ENCODE peak calls at places on chromosomes 7 and 10, in four cellular contexts. K, X, H and T are unnamed samples.

GRCh38 chr7:65251851-65252620 is 121.6 kb upstream of the ZNF92 start:
- DNase-seq in K (no peak), X (peak; percentile 71), H (no peak), T (peak; percentile 85)

GRCh38 chr10:32459072-32459703 is 13.2 kb downstream of the CCDC7 start:
- DNase-seq in K (no peak), X (no peak), H (no peak), T (no peak)

GRCh38 chr10:110268442-110268841 is 36.3 kb downstream of the SMNDC1 start:
- DNase-seq in K (peak; percentile 50), X (no peak), H (no peak), T (no peak)

GRCh38 chr10:90779573-90779972 is 78.3 kb downstream of the HTR7 start:
- DNase-seq in K (no peak), X (peak; percentile 8), H (peak; percentile 53), T (no peak)

GRCh38 chr7:20794676-20795075 is 8.0 kb upstream of the SP8 start:
- DNase-seq in K (no peak), X (no peak), H (no peak), T (no peak)

GRCh38 chr10:129415261-129416135 is 51.5 kb upstream of the MGMT start:
- DNase-seq in K (no peak), X (no peak), H (no peak), T (no peak)

GRCh38 chr7:130887182-130888016 is 153.4 kb upstream of the KLF14 start:
- DNase-seq in K (no peak), X (peak; percentile 80), H (no peak), T (no peak)

GRCh38 chr7:157378390-157378789 is 41.6 kb downstream of the DNAJB6 start:
- DNase-seq in K (no peak), X (no peak), H (no peak), T (no peak)

GRCh38 chr7:7862393-7862792 is 106.2 kb upstream of the GLCCI1 start:
- DNase-seq in K (no peak), X (no peak), H (no peak), T (no peak)

GRCh38 chr7:107631588-107631987 is 29.0 kb upstream of the SLC26A4 start:
- DNase-seq in K (no peak), X (no peak), H (no peak), T (no peak)

GRCh38 chr10:124744047-124744687 is at the start of gene FAM53B:
- DNase-seq in K (peak; percentile 87), X (peak; percentile 56), H (peak; percentile 92), T (peak; percentile 94)

GRCh38 chr10:132632851-132633684 is 95.5 kb downstream of the INPP5A start:
- DNase-seq in K (no peak), X (no peak), H (no peak), T (no peak)

GRCh38 chr7:2451171-2452073 is 24.8 kb downstream of the GRIFIN start:
- DNase-seq in K (peak; percentile 64), X (peak; percentile 61), H (peak; percentile 91), T (peak; percentile 87)

GRCh38 chr10:12408472-12408871 is 59.1 kb downstream of the CAMK1D start:
- DNase-seq in K (no peak), X (no peak), H (no peak), T (no peak)

GRCh38 chr7:94031865-94032264 is 27.7 kb upstream of the BET1 start:
- DNase-seq in K (no peak), X (no peak), H (no peak), T (no peak)

GRCh38 chr10:1149793-1150637 is 93.8 kb downstream of the WDR37 start:
- DNase-seq in K (no peak), X (no peak), H (no peak), T (peak; percentile 46)

GRCh38 chr10:76492026-76492425 is 1060.6 kb downstream of the LRMDA start:
- DNase-seq in K (no peak), X (no peak), H (no peak), T (no peak)

GRCh38 chr7:157875230-157876179 is 538.7 kb downstream of the DNAJB6 start:
- DNase-seq in K (no peak), X (peak; percentile 23), H (peak; percentile 72), T (peak; percentile 79)

GRCh38 chr7:77415474-77415821 is 701 bp downstream of the GSAP start:
- DNase-seq in K (no peak), X (no peak), H (no peak), T (peak; percentile 28)

GRCh38 chr7:69109131-69109740 is 489.0 kb upstream of the AUTS2 start:
- DNase-seq in K (no peak), X (no peak), H (peak; percentile 97), T (no peak)

GRCh38 chr10:130763491-130763890 is 548.0 kb downstream of the TCERG1L start:
- DNase-seq in K (no peak), X (no peak), H (no peak), T (no peak)

GRCh38 chr10:22086730-22087364 is 83.3 kb upstream of the DNAJC1 start:
- DNase-seq in K (no peak), X (peak; percentile 38), H (no peak), T (peak; percentile 79)

GRCh38 chr7:17022915-17023314 is 141.1 kb upstream of the AGR3 start:
- DNase-seq in K (no peak), X (no peak), H (no peak), T (no peak)

GRCh38 chr7:112669306-112669705 is 120.9 kb downstream of the TMEM168 start:
- DNase-seq in K (no peak), X (no peak), H (no peak), T (no peak)

GRCh38 chr10:102540023-102540422 is 36.3 kb downstream of the SUFU start:
- DNase-seq in K (no peak), X (peak; percentile 31), H (peak; percentile 53), T (peak; percentile 18)

GRCh38 chr10:105615986-105616385 is 974.9 kb downstream of the SORCS3 start:
- DNase-seq in K (no peak), X (no peak), H (no peak), T (no peak)

GRCh38 chr7:127239814-127240213 is 12.9 kb downstream of the GRM8 start:
- DNase-seq in K (no peak), X (no peak), H (peak; percentile 66), T (no peak)

GRCh38 chr10:77873558-77874380 is 52.8 kb downstream of the DLG5 start:
- DNase-seq in K (no peak), X (peak; percentile 73), H (peak; percentile 90), T (peak; percentile 75)

GRCh38 chr7:108525327-108525984 is 479 bp downstream of the PNPLA8 start:
- DNase-seq in K (peak; percentile 52), X (peak; percentile 77), H (peak; percentile 48), T (peak; percentile 85)

GRCh38 chr10:12801214-12802087 is 200.1 kb downstream of the CCDC3 start:
- DNase-seq in K (no peak), X (no peak), H (no peak), T (no peak)

GRCh38 chr7:103811315-103811714 is 178.1 kb downstream of the RELN start:
- DNase-seq in K (no peak), X (no peak), H (no peak), T (no peak)

GRCh38 chr7:129684777-129685176 is 73.3 kb downstream of the NRF1 start:
- DNase-seq in K (no peak), X (no peak), H (no peak), T (no peak)

GRCh38 chr7:142539901-142540300 is 209.4 kb upstream of the PRSS1 start:
- DNase-seq in K (peak; percentile 38), X (no peak), H (no peak), T (no peak)

GRCh38 chr7:106243893-106244292 is 40.9 kb downstream of the NAMPT start:
- DNase-seq in K (no peak), X (no peak), H (no peak), T (no peak)

GRCh38 chr7:29527709-29528108 is 35.9 kb upstream of the PRR15 start:
- DNase-seq in K (no peak), X (no peak), H (no peak), T (no peak)

DNA sequence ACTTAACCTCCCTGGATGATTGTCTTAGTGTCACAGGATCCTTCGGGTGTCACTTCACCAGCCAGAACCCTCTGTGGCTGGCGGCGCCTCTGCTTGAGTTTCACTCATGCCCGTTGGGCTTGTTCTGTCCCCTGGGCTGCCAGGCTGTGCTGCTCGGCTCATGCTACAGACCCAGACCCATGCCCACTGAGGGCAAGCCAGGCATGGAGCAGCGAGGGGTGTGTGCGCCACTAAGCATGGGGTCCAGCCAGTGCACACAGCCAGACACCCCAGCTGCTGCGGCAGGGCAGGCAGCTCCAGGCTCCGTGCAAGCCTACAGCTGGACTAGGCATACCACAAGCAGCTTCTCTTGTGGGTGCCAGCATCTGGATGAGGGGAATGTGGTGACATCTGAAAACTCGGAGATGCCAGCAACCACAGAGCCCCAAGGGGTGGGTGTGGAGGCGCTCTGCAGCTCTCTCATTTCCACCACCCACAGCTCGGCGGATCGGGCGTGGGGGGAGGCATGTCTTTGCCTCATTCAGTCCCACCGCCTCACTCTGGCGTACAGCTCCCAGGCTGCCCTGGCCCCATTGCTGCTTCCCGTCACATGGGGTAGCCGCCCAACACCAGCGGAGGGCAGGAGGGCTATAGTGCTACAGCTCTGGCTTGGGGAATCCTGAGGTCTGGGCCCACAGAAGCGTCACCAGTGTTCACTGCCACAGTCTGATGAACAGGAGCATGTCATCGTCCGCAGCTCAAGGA is 269.6 kb upstream of the LRGUK start:
- DNase-seq in K (no peak), X (no peak), H (no peak), T (no peak)
- H3K9me2 ChIP-seq in K (no peaks in the 10 kb centered on the region), X (no peaks in the 10 kb centered on the region), H (no peaks in the 10 kb centered on the region), T (no peaks in the 10 kb centered on the region)

GRCh38 chr7:131898418-131898817 is 342.0 kb upstream of the PODXL start:
- DNase-seq in K (no peak), X (no peak), H (no peak), T (no peak)
- H3K9me2 ChIP-seq in K (no peaks in the 10 kb centered on the region), X (no peaks in the 10 kb centered on the region), H (no peaks in the 10 kb centered on the region), T (no peaks in the 10 kb centered on the region)

GRCh38 chr10:5810235-5810634 is 3.0 kb downstream of the GDI2 start:
- DNase-seq in K (no peak), X (no peak), H (peak; percentile 62), T (no peak)
- H3K9me2 ChIP-seq in K (no peaks in the 10 kb centered on the region), X (no peaks in the 10 kb centered on the region), H (no peaks in the 10 kb centered on the region), T (no peaks in the 10 kb centered on the region)

GRCh38 chr10:112247791-112248190 is 35.4 kb upstream of the TECTB start:
- DNase-seq in K (no peak), X (no peak), H (no peak), T (no peak)
- H3K9me2 ChIP-seq in K (no peaks in the 10 kb centered on the region), X (no peaks in the 10 kb centered on the region), H (no peaks in the 10 kb centered on the region), T (no peaks in the 10 kb centered on the region)

GRCh38 chr7:54712777-54713176 is 46.2 kb downstream of the SEC61G start:
- DNase-seq in K (no peak), X (no peak), H (no peak), T (no peak)
- H3K9me2 ChIP-seq in K (no peaks in the 10 kb centered on the region), X (no peaks in the 10 kb centered on the region), H (no peaks in the 10 kb centered on the region), T (no peaks in the 10 kb centered on the region)

GRCh38 chr10:121681982-121682687 is 83.9 kb upstream of the FGFR2 start:
- DNase-seq in K (no peak), X (no peak), H (no peak), T (no peak)
- H3K9me2 ChIP-seq in K (no peaks in the 10 kb centered on the region), X (no peaks in the 10 kb centered on the region), H (no peaks in the 10 kb centered on the region), T (no peaks in the 10 kb centered on the region)

GRCh38 chr7:131897790-131898165 is 341.4 kb upstream of the PODXL start:
- DNase-seq in K (no peak), X (no peak), H (no peak), T (no peak)
- H3K9me2 ChIP-seq in K (no peaks in the 10 kb centered on the region), X (no peaks in the 10 kb centered on the region), H (no peaks in the 10 kb centered on the region), T (no peaks in the 10 kb centered on the region)